ENCODE peak calls at places on chromosome 14, in nine cellular contexts. M, W, B, L, Z, Y, P, X and T are unnamed samples.
A peak's percentile ranks its signal among the peaks of the same experiment; 100 is the strongest.

GRCh38 chr14:36514278-36515104 is 5.5 kb downstream of the NKX2-1 start:
- DNase-seq in M (peak; percentile 64), W (peak; percentile 39), B (no peak), L (no peak), Z (no peak), Y (peak; percentile 51), P (no peak), X (no peak), T (peak; percentile 19)

GRCh38 chr14:100906420-100906819 is 2.9 kb upstream of the RTL1 start:
- DNase-seq in M (no peak), W (peak; percentile 35), B (no peak), L (no peak), Z (no peak), Y (no peak), P (no peak), X (no peak), T (peak; percentile 43)

GRCh38 chr14:43184540-43184939 is 1322.5 kb downstream of the FSCB start:
- DNase-seq in M (no peak), W (no peak), B (no peak), L (no peak), Z (no peak), Y (no peak), P (no peak), X (no peak), T (no peak)

GRCh38 chr14:91229743-91230200 is 14.7 kb downstream of the GPR68 start:
- DNase-seq in M (peak; percentile 94), W (peak; percentile 83), B (no peak), L (no peak), Z (peak; percentile 14), Y (peak; percentile 93), P (no peak), X (no peak), T (no peak)

GRCh38 chr14:75660238-75660629 is 442 bp downstream of the ERG28 start:
- DNase-seq in M (no peak), W (no peak), B (no peak), L (no peak), Z (no peak), Y (no peak), P (no peak), X (no peak), T (no peak)

GRCh38 chr14:70804556-70805162 is 4.7 kb downstream of the MAP3K9 start:
- DNase-seq in M (no peak), W (no peak), B (no peak), L (no peak), Z (peak; percentile 26), Y (no peak), P (no peak), X (no peak), T (no peak)

GRCh38 chr14:94164685-94165431 is 9.3 kb upstream of the PPP4R4 start:
- DNase-seq in M (no peak), W (no peak), B (no peak), L (no peak), Z (no peak), Y (no peak), P (no peak), X (no peak), T (peak; percentile 34)

GRCh38 chr14:77124345-77125274 is 17.0 kb downstream of the ZDHHC22 start:
- DNase-seq in M (peak; percentile 17), W (peak; percentile 79), B (peak; percentile 36), L (peak; percentile 46), Z (peak; percentile 34), Y (no peak), P (peak; percentile 53), X (no peak), T (peak; percentile 65)

GRCh38 chr14:92976268-92976667 is 53.3 kb downstream of the CHGA start:
- DNase-seq in M (no peak), W (no peak), B (no peak), L (no peak), Z (no peak), Y (no peak), P (no peak), X (no peak), T (no peak)

GRCh38 chr14:50530358-50530757 is 2.0 kb downstream of the MAP4K5 start:
- DNase-seq in M (peak; percentile 73), W (no peak), B (no peak), L (no peak), Z (peak; percentile 35), Y (peak; percentile 62), P (peak; percentile 48), X (no peak), T (no peak)

GRCh38 chr14:93965287-93965821 is 11.0 kb downstream of the ASB2 start:
- DNase-seq in M (peak; percentile 98), W (no peak), B (no peak), L (no peak), Z (peak; percentile 73), Y (peak; percentile 98), P (no peak), X (no peak), T (no peak)

GRCh38 chr14:58501214-58501816 is 73.8 kb downstream of the KIAA0586 start:
- DNase-seq in M (peak; percentile 80), W (peak; percentile 27), B (no peak), L (no peak), Z (peak; percentile 92), Y (peak; percentile 67), P (peak; percentile 67), X (no peak), T (peak; percentile 27)

GRCh38 chr14:96586921-96587822 is 85.0 kb downstream of the PAPOLA start:
- DNase-seq in M (no peak), W (no peak), B (no peak), L (no peak), Z (no peak), Y (no peak), P (no peak), X (no peak), T (no peak)

GRCh38 chr14:77099425-77100167 is 1.5 kb downstream of the CIPC start:
- DNase-seq in M (peak; percentile 72), W (no peak), B (no peak), L (no peak), Z (peak; percentile 73), Y (peak; percentile 58), P (peak; percentile 43), X (no peak), T (no peak)

GRCh38 chr14:71588028-71588427 is 344.2 kb upstream of the RGS6 start:
- DNase-seq in M (peak; percentile 94), W (no peak), B (no peak), L (no peak), Z (peak; percentile 63), Y (peak; percentile 92), P (no peak), X (no peak), T (no peak)

GRCh38 chr14:99075771-99076370 is 196.1 kb downstream of the BCL11B start:
- DNase-seq in M (no peak), W (no peak), B (no peak), L (no peak), Z (no peak), Y (no peak), P (no peak), X (no peak), T (no peak)

GRCh38 chr14:24437020-24437735 is 5.4 kb downstream of the SDR39U1 start:
- DNase-seq in M (no peak), W (peak; percentile 4), B (no peak), L (no peak), Z (no peak), Y (no peak), P (peak; percentile 22), X (no peak), T (no peak)
- TF ChIP-seq CTCF in M (no peak), W (no peak), B (no peak), L (peak; percentile 13), Z (no peak), Y (no peak), P (no peak), X (no peak), T (peak; percentile 15)

DNA sequence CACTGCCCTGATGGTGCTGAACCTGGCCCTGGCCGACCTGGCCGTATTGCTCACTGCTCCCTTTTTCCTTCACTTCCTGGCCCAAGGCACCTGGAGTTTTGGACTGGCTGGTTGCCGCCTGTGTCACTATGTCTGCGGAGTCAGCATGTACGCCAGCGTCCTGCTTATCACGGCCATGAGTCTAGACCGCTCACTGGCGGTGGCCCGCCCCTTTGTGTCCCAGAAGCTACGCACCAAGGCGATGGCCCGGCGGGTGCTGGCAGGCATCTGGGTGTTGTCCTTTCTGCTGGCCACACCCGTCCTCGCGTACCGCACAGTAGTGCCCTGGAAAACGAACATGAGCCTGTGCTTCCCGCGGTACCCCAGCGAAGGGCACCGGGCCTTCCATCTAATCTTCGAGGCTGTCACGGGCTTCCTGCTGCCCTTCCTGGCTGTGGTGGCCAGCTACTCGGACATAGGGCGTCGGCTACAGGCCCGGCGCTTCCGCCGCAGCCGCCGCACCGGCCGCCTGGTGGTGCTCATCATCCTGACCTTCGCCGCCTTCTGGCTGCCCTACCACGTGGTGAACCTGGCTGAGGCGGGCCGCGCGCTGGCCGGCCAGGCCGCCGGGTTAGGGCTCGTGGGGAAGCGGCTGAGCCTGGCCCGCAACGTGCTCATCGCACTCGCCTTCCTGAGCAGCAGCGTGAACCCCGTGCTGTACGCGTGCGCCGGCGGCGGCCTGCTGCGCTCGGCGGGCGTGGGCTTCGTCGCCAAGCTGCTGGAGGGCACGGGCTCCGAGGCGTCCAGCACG is 4.7 kb downstream of the LTB4R start:
- DNase-seq in M (no peak), W (no peak), B (no peak), L (peak; percentile 55), Z (no peak), Y (no peak), P (peak; percentile 37), X (peak; percentile 69), T (no peak)
- TF ChIP-seq CTCF in M (no peak), W (no peak), B (no peak), L (peak; percentile 57), Z (no peak), Y (no peak), P (peak; percentile 44), X (peak; percentile 43), T (no peak)

DNA sequence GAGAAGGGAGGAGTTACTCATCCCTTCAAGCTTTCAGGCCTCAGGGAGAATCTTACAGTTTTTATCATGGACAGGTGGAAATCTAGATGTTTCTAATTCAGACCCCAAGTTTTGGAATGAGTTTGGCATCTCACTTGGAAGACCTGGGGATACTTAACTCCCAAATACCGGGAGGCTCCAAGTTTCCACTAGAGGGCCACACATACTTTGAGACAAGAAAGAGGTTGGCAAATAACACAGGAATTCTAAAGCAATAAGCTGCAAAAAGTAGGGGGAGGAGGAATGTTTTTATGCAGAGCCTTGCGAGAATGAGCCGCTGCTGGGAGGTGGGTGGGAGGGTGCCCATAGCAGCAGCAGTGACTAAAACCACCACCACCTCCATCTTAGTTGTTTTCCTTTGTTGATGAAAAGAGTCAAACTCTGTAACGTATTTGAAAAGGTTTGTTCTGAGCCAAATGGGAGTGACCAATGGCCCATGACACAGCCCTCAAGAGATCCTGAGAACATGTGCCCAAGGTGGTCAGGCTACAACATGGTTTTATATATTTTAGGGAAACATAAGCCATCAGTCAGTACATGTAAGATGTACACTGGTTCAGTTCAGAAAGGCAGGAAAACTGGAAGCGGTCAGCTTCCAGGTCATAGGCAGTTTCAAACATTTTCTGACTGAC is 34.2 kb upstream of the RNASE1 start:
- DNase-seq in M (peak; percentile 5), W (no peak), B (peak; percentile 21), L (no peak), Z (peak; percentile 41), Y (no peak), P (peak; percentile 47), X (no peak), T (no peak)
- TF ChIP-seq CTCF in M (peak; percentile 20), W (no peak), B (peak; percentile 39), L (peak; percentile 50), Z (peak; percentile 45), Y (peak; percentile 31), P (peak; percentile 55), X (peak; percentile 42), T (peak; percentile 26)

DNA sequence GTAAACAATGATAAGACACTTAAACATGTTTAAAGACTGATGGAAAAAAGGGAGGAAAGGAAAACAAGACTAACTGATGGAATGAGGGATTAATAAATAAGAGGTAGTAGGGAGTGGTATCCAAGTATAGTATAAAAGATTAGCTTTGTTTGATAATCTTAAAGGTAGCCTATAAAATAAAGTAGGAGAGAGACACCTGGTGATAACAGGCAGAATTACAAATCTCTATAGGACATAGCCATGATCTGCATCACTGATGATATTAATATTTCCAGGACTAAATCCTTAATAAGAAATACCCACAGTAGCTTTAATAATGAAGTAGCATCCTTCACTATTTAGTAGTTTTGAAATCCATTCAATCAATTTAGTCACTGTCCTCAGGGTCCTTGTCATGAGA is 30.4 kb downstream of the DLGAP5 start:
- DNase-seq in M (peak; percentile 42), W (peak; percentile 40), B (no peak), L (no peak), Z (peak; percentile 67), Y (peak; percentile 23), P (peak; percentile 57), X (no peak), T (no peak)
- TF ChIP-seq CTCF in M (peak; percentile 60), W (peak; percentile 53), B (peak; percentile 38), L (peak; percentile 76), Z (peak; percentile 61), Y (peak; percentile 49), P (peak; percentile 21), X (peak; percentile 65), T (peak; percentile 13)